ENCODE peak calls at places on chromosomes 6 and 20, in ten cellular contexts. O, D, T, I, U, A, N, E, F and P are unnamed samples.

GRCh38 chr6:37319156-37319555 is 34.6 kb upstream of the RNF8 start:
- DNase-seq in T (no peak), U (no peak), O (no peak), E (no peak), D (no peak), I (no peak), A (no peak), F (peak; percentile 28), N (peak; percentile 12), P (no peak)

GRCh38 chr6:12911387-12911960 is 194.9 kb downstream of the PHACTR1 start:
- DNase-seq in T (peak; percentile 56), F (peak; percentile 44), E (no peak), U (no peak), N (peak; percentile 63), I (no peak), D (peak; percentile 15), A (no peak), O (no peak), P (peak; percentile 60)

GRCh38 chr6:40887079-40887822 is 151.8 kb downstream of the UNC5CL start:
- DNase-seq in U (no peak), D (no peak), N (no peak), T (no peak), I (no peak), F (no peak), A (no peak), O (no peak), E (no peak), P (no peak)

GRCh38 chr6:71031912-71032311 is 75.1 kb upstream of the B3GAT2 start:
- DNase-seq in O (no peak), U (no peak), N (no peak), D (no peak), E (no peak), T (no peak), I (no peak), F (no peak), A (no peak), P (no peak)

GRCh38 chr6:63514488-63515173 is 57.6 kb upstream of the LOC128125822 start:
- DNase-seq in T (no peak), E (no peak), I (no peak), O (no peak), U (no peak), N (no peak), F (no peak), D (no peak), A (no peak), P (no peak)

GRCh38 chr20:58651548-58651822 is 402 bp downstream of the STX16 start:
- DNase-seq in T (peak; percentile 92), I (no peak), N (no peak), O (no peak), D (no peak), A (no peak), E (peak; percentile 47), U (peak; percentile 69), F (no peak), P (no peak)

GRCh38 chr20:57753332-57754164 is 43.7 kb upstream of the PMEPA1 start:
- DNase-seq in I (no peak), U (no peak), A (no peak), N (no peak), F (no peak), T (no peak), O (no peak), D (no peak), E (no peak), P (no peak)

GRCh38 chr20:61572789-61573188 is 320.7 kb downstream of the CDH4 start:
- DNase-seq in A (no peak), N (no peak), O (no peak), E (no peak), I (no peak), U (no peak), D (no peak), T (no peak), F (no peak), P (no peak)

GRCh38 chr6:30147096-30147495 is 11.2 kb downstream of the TRIM40 start:
- DNase-seq in N (no peak), O (no peak), A (no peak), D (peak; percentile 16), E (no peak), F (no peak), T (no peak), I (no peak), U (no peak), P (no peak)

GRCh38 chr6:14638932-14639875 is 521.6 kb downstream of the CD83 start:
- DNase-seq in U (no peak), N (peak; percentile 53), T (no peak), F (peak; percentile 60), D (peak; percentile 24), E (no peak), O (no peak), I (no peak), A (no peak), P (peak; percentile 46)

GRCh38 chr6:33431880-33432541 is 12.1 kb downstream of the SYNGAP1 start:
- DNase-seq in N (no peak), U (no peak), A (no peak), E (no peak), T (no peak), F (no peak), O (no peak), I (no peak), D (peak; percentile 36), P (no peak)

GRCh38 chr20:49964964-49965780 is 17.6 kb upstream of the SNAI1 start:
- DNase-seq in A (no peak), O (no peak), D (peak; percentile 66), E (no peak), I (no peak), U (no peak), T (peak; percentile 62), N (no peak), F (peak; percentile 52), P (peak; percentile 45)

GRCh38 chr6:44219053-44219814 is 2.5 kb downstream of the MYMX start:
- DNase-seq in T (peak; percentile 94), F (peak; percentile 67), N (peak; percentile 27), I (peak; percentile 86), E (no peak), D (peak; percentile 86), U (peak; percentile 28), O (peak; percentile 9), A (no peak), P (peak; percentile 41)

GRCh38 chr20:46837083-46837482 is 57.6 kb upstream of the EYA2 start:
- DNase-seq in I (no peak), N (no peak), F (no peak), T (no peak), E (no peak), D (no peak), A (no peak), O (no peak), U (no peak), P (no peak)

GRCh38 chr20:61849822-61850221 is 215.9 kb downstream of the TAF4 start:
- DNase-seq in U (no peak), I (no peak), O (no peak), A (no peak), F (no peak), N (no peak), D (no peak), T (no peak), E (no peak), P (no peak)

GRCh38 chr6:145247677-145248419 is 487.5 kb downstream of the EPM2A start:
- DNase-seq in A (no peak), D (no peak), T (no peak), E (no peak), U (no peak), N (peak; percentile 60), O (no peak), F (peak; percentile 88), I (no peak), P (peak; percentile 63)

GRCh38 chr6:47301441-47301840 is 8.3 kb downstream of the TNFRSF21 start:
- DNase-seq in U (no peak), O (no peak), I (no peak), T (no peak), D (no peak), A (no peak), F (no peak), E (no peak), N (no peak), P (no peak)

GRCh38 chr20:19697415-19697814 is 60.6 kb upstream of the RIN2 start:
- DNase-seq in A (no peak), D (no peak), F (no peak), U (no peak), E (no peak), O (no peak), N (no peak), I (no peak), T (no peak), P (no peak)

GRCh38 chr6:15663057-15663638 is 320 bp upstream of the DTNBP1 start:
- DNase-seq in N (peak; percentile 53), I (no peak), U (no peak), E (no peak), T (no peak), O (peak; percentile 41), F (peak; percentile 74), A (peak; percentile 6), D (no peak), P (peak; percentile 97)

GRCh38 chr20:25539742-25540201 is 45.6 kb downstream of the NINL start:
- DNase-seq in O (no peak), F (no peak), N (peak; percentile 52), U (no peak), D (no peak), E (no peak), T (no peak), I (no peak), A (no peak), P (peak; percentile 22)

GRCh38 chr6:143007626-143008025 is 53.1 kb upstream of the AIG1 start:
- DNase-seq in E (no peak), A (no peak), T (no peak), O (no peak), F (peak; percentile 37), N (peak; percentile 84), U (no peak), D (no peak), I (no peak), P (peak; percentile 57)